ENCODE peak calls at places on chromosomes 6 and 20, in ten cellular contexts. One of them, this sample, is unnamed.

GRCh38 chr6:43396408-43397149 is 27.1 kb upstream of the ZNF318 start:
- DNase-seq in HFF-Myc: no peak
- DNase-seq in CD8-positive, alpha-beta T cell: no peak
- DNase-seq in upper lobe of left lung: peak
- DNase-seq in heart right ventricle: no peak
- DNase-seq in AG04450: no peak
- DNase-seq in transverse colon: no peak
- DNase-seq in RWPE1: peak
- DNase-seq in MM.1S: no peak
- DNase-seq in GM13976: no peak
- DNase-seq in this sample: no peak

GRCh38 chr20:63740501-63741353 is 1.2 kb downstream of the SLC2A4RG start:
- DNase-seq in RWPE1: peak
- DNase-seq in CD8-positive, alpha-beta T cell: no peak
- DNase-seq in GM13976: peak
- DNase-seq in heart right ventricle: peak
- DNase-seq in upper lobe of left lung: peak
- DNase-seq in MM.1S: no peak
- DNase-seq in transverse colon: peak
- DNase-seq in AG04450: peak
- DNase-seq in HFF-Myc: peak
- DNase-seq in this sample: peak

GRCh38 chr20:49866051-49866450 is 49.3 kb downstream of the SPATA2 start:
- DNase-seq in CD8-positive, alpha-beta T cell: no peak
- DNase-seq in RWPE1: no peak
- DNase-seq in heart right ventricle: no peak
- DNase-seq in upper lobe of left lung: no peak
- DNase-seq in HFF-Myc: peak
- DNase-seq in transverse colon: no peak
- DNase-seq in MM.1S: no peak
- DNase-seq in GM13976: no peak
- DNase-seq in AG04450: peak
- DNase-seq in this sample: no peak

GRCh38 chr6:144655376-144655775 is 370.2 kb downstream of the UTRN start:
- DNase-seq in MM.1S: no peak
- DNase-seq in HFF-Myc: no peak
- DNase-seq in RWPE1: no peak
- DNase-seq in transverse colon: no peak
- DNase-seq in heart right ventricle: no peak
- DNase-seq in upper lobe of left lung: no peak
- DNase-seq in GM13976: no peak
- DNase-seq in CD8-positive, alpha-beta T cell: no peak
- DNase-seq in AG04450: no peak
- DNase-seq in this sample: no peak

GRCh38 chr6:106163446-106163965 is 77.4 kb downstream of the PRDM1 start:
- DNase-seq in MM.1S: peak
- DNase-seq in HFF-Myc: peak
- DNase-seq in GM13976: no peak
- DNase-seq in CD8-positive, alpha-beta T cell: no peak
- DNase-seq in upper lobe of left lung: peak
- DNase-seq in heart right ventricle: no peak
- DNase-seq in transverse colon: peak
- DNase-seq in RWPE1: no peak
- DNase-seq in AG04450: peak
- DNase-seq in this sample: no peak

GRCh38 chr20:34062651-34063482 is 49.2 kb downstream of the EIF2S2 start:
- DNase-seq in HFF-Myc: no peak
- DNase-seq in GM13976: no peak
- DNase-seq in transverse colon: no peak
- DNase-seq in AG04450: no peak
- DNase-seq in RWPE1: no peak
- DNase-seq in upper lobe of left lung: no peak
- DNase-seq in heart right ventricle: no peak
- DNase-seq in MM.1S: no peak
- DNase-seq in CD8-positive, alpha-beta T cell: no peak
- DNase-seq in this sample: no peak

GRCh38 chr20:58842276-58842675 is 8.4 kb downstream of the GNAS-AS1 start:
- DNase-seq in RWPE1: no peak
- DNase-seq in heart right ventricle: no peak
- DNase-seq in CD8-positive, alpha-beta T cell: no peak
- DNase-seq in AG04450: no peak
- DNase-seq in MM.1S: no peak
- DNase-seq in HFF-Myc: no peak
- DNase-seq in upper lobe of left lung: no peak
- DNase-seq in transverse colon: no peak
- DNase-seq in GM13976: no peak
- DNase-seq in this sample: no peak

GRCh38 chr6:130602151-130602770 is 224.9 kb upstream of the SMLR1 start:
- DNase-seq in RWPE1: peak
- DNase-seq in GM13976: no peak
- DNase-seq in AG04450: peak
- DNase-seq in transverse colon: no peak
- DNase-seq in MM.1S: no peak
- DNase-seq in CD8-positive, alpha-beta T cell: no peak
- DNase-seq in HFF-Myc: peak
- DNase-seq in heart right ventricle: no peak
- DNase-seq in upper lobe of left lung: no peak
- DNase-seq in this sample: no peak

GRCh38 chr6:133896344-133896721 is 7.4 kb downstream of the TCF21 start:
- DNase-seq in CD8-positive, alpha-beta T cell: no peak
- DNase-seq in MM.1S: no peak
- DNase-seq in GM13976: no peak
- DNase-seq in HFF-Myc: no peak
- DNase-seq in heart right ventricle: no peak
- DNase-seq in RWPE1: no peak
- DNase-seq in AG04450: no peak
- DNase-seq in upper lobe of left lung: no peak
- DNase-seq in transverse colon: no peak
- DNase-seq in this sample: no peak

GRCh38 chr6:53483423-53484353 is 61.2 kb downstream of the GCLC start:
- DNase-seq in GM13976: no peak
- DNase-seq in transverse colon: no peak
- DNase-seq in RWPE1: no peak
- DNase-seq in HFF-Myc: no peak
- DNase-seq in AG04450: no peak
- DNase-seq in upper lobe of left lung: peak
- DNase-seq in MM.1S: peak
- DNase-seq in CD8-positive, alpha-beta T cell: no peak
- DNase-seq in heart right ventricle: peak
- DNase-seq in this sample: no peak

DNA sequence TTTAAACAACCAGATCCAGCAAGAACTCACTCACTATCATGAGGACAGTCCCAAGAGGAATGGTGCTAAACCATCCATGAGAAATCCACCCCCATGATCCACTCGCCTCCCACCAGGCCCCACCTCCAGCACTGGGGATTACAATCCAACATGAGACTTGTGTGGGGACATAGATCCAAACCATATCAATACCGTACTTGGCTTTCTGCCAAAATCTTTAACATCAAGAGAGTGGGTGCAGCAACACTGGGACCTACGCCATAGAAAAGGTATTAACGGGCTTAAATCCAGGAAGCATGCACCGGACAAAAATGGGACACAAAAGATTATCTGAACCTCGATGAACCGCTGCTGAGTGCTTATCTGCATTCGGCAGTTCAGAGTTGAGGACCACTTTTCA is 322.3 kb upstream of the ARID1B start:
- DNase-seq in GM13976: no peak
- DNase-seq in heart right ventricle: no peak
- DNase-seq in RWPE1: no peak
- DNase-seq in upper lobe of left lung: no peak
- DNase-seq in transverse colon: no peak
- DNase-seq in HFF-Myc: no peak
- DNase-seq in MM.1S: no peak
- DNase-seq in CD8-positive, alpha-beta T cell: no peak
- DNase-seq in AG04450: no peak
- DNase-seq in this sample: no peak
- TF ChIP-seq CTCF in GM13976: no peak
- TF ChIP-seq CTCF in heart right ventricle: no peak
- TF ChIP-seq CTCF in RWPE1: no peak
- TF ChIP-seq CTCF in upper lobe of left lung: no peak
- TF ChIP-seq CTCF in transverse colon: no peak
- TF ChIP-seq CTCF in HFF-Myc: no peak
- TF ChIP-seq CTCF in MM.1S: no peak
- TF ChIP-seq CTCF in CD8-positive, alpha-beta T cell: no peak
- TF ChIP-seq CTCF in AG04450: no peak
- TF ChIP-seq CTCF in this sample: no peak

DNA sequence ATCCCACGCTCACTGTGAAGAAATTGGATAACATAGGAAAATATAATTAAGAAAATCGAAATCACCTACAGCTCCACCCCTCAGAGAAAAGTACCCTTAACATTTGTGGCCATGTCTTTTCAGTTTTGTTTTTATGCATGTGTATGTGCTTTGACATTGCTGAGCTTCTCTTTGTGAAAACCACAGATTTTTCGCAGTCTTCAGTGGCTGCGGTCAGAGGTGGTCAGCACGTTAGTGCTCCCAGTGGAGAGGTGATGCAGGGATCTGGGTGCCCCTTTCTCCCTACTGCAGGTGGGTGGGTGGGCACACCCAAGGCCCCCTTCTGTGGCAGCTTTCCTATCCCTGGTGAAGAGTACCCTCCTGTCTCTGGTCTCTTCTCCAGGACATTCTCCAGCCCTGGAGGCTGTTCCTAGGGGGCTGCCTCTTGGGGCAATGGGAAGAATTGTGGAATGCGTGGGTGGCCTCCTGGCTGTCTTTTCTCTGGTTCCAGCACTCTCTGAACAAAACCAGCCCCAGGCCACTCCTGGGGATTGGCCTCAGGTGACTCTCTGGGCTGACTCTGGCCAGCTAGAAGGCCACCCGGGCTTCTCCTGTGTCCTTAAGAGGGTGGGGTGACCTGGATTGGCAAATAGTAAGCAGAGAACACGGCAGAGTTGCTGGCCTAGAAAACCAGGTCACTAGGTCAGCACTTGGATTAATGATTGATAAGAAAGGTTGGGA is 49.8 kb upstream of the FANCE start:
- DNase-seq in upper lobe of left lung: peak
- DNase-seq in RWPE1: no peak
- DNase-seq in CD8-positive, alpha-beta T cell: no peak
- DNase-seq in AG04450: no peak
- DNase-seq in GM13976: peak
- DNase-seq in heart right ventricle: no peak
- DNase-seq in HFF-Myc: no peak
- DNase-seq in transverse colon: no peak
- DNase-seq in MM.1S: peak
- DNase-seq in this sample: no peak
- TF ChIP-seq CTCF in upper lobe of left lung: no peak
- TF ChIP-seq CTCF in RWPE1: no peak
- TF ChIP-seq CTCF in CD8-positive, alpha-beta T cell: no peak
- TF ChIP-seq CTCF in AG04450: no peak
- TF ChIP-seq CTCF in GM13976: no peak
- TF ChIP-seq CTCF in heart right ventricle: no peak
- TF ChIP-seq CTCF in HFF-Myc: no peak
- TF ChIP-seq CTCF in transverse colon: no peak
- TF ChIP-seq CTCF in MM.1S: peak
- TF ChIP-seq CTCF in this sample: no peak

GRCh38 chr6:36129889-36130671 is at the start of gene MAPK13:
- DNase-seq in upper lobe of left lung: peak
- DNase-seq in transverse colon: peak
- DNase-seq in MM.1S: peak
- DNase-seq in GM13976: no peak
- DNase-seq in HFF-Myc: no peak
- DNase-seq in AG04450: no peak
- DNase-seq in CD8-positive, alpha-beta T cell: no peak
- DNase-seq in RWPE1: peak
- DNase-seq in heart right ventricle: no peak
- DNase-seq in this sample: no peak

GRCh38 chr6:36131517-36132220 is 1.4 kb downstream of the MAPK13 start:
- DNase-seq in heart right ventricle: no peak
- DNase-seq in GM13976: peak
- DNase-seq in MM.1S: peak
- DNase-seq in RWPE1: peak
- DNase-seq in upper lobe of left lung: peak
- DNase-seq in HFF-Myc: peak
- DNase-seq in CD8-positive, alpha-beta T cell: no peak
- DNase-seq in AG04450: peak
- DNase-seq in transverse colon: peak
- DNase-seq in this sample: no peak

GRCh38 chr6:36132221-36132895 is 2.0 kb downstream of the MAPK13 start:
- DNase-seq in AG04450: no peak
- DNase-seq in CD8-positive, alpha-beta T cell: no peak
- DNase-seq in transverse colon: no peak
- DNase-seq in HFF-Myc: no peak
- DNase-seq in RWPE1: no peak
- DNase-seq in MM.1S: no peak
- DNase-seq in upper lobe of left lung: no peak
- DNase-seq in heart right ventricle: no peak
- DNase-seq in GM13976: no peak
- DNase-seq in this sample: no peak

GRCh38 chr6:36128793-36129192 is 1.5 kb upstream of the MAPK13 start:
- DNase-seq in upper lobe of left lung: no peak
- DNase-seq in CD8-positive, alpha-beta T cell: no peak
- DNase-seq in MM.1S: no peak
- DNase-seq in GM13976: no peak
- DNase-seq in HFF-Myc: no peak
- DNase-seq in RWPE1: no peak
- DNase-seq in heart right ventricle: no peak
- DNase-seq in AG04450: no peak
- DNase-seq in transverse colon: no peak
- DNase-seq in this sample: no peak

DNA sequence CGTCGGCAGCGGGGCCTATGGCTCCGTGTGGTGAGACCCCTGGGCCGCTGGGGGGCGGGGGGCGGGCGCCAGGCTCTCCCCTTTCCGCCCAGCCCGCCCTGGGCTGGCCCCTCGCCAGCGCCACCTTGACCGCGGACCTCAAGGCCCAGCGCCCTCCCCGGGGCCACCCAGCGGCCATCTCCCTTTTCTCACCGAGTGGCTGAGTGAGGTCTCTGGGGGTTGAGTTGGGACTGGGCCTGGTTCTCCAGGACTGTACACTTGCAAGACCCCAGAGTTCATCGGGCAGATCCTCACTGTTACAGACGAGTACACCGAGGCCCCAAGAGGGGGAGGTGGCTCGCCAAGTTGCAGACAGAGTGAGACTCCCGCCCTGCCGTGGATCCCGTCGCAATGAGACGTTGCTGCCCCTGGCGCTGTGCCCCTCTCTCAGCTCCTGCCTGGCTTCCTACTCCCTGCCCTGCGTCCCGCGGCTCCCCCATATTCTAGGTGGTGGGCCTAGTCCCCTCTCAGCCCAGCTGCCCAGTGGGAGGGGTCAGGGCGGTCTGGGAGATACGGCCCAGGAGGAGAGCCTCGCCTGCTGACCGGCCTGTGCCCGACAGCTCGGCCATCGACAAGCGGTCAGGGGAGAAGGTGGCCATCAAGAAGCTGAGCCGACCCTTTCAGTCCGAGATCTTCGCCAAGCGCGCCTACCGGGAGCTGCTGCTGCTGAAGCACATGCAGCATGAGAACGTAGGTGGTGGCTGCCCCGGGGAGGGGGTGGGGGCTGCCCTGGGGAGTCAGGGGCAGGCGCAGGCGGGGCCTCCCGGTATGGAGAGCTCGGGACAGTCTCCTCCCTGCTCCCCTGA is 581 bp downstream of the MAPK13 start:
- DNase-seq in upper lobe of left lung: peak
- DNase-seq in MM.1S: peak
- DNase-seq in AG04450: no peak
- DNase-seq in GM13976: peak
- DNase-seq in RWPE1: peak
- DNase-seq in heart right ventricle: no peak
- DNase-seq in transverse colon: peak
- DNase-seq in HFF-Myc: no peak
- DNase-seq in CD8-positive, alpha-beta T cell: no peak
- DNase-seq in this sample: no peak
- TF ChIP-seq CTCF in upper lobe of left lung: no peak
- TF ChIP-seq CTCF in MM.1S: peak
- TF ChIP-seq CTCF in AG04450: no peak
- TF ChIP-seq CTCF in GM13976: peak
- TF ChIP-seq CTCF in RWPE1: no peak
- TF ChIP-seq CTCF in heart right ventricle: peak
- TF ChIP-seq CTCF in transverse colon: peak
- TF ChIP-seq CTCF in HFF-Myc: no peak
- TF ChIP-seq CTCF in CD8-positive, alpha-beta T cell: no peak
- TF ChIP-seq CTCF in this sample: peak

GRCh38 chr6:166456360-166457156 is 73.8 kb upstream of the MPC1 start:
- DNase-seq in transverse colon: peak
- DNase-seq in HFF-Myc: peak
- DNase-seq in CD8-positive, alpha-beta T cell: no peak
- DNase-seq in MM.1S: peak
- DNase-seq in AG04450: no peak
- DNase-seq in upper lobe of left lung: peak
- DNase-seq in GM13976: no peak
- DNase-seq in heart right ventricle: no peak
- DNase-seq in RWPE1: no peak
- DNase-seq in this sample: no peak
- TF ChIP-seq CTCF in transverse colon: no peak
- TF ChIP-seq CTCF in HFF-Myc: peak
- TF ChIP-seq CTCF in CD8-positive, alpha-beta T cell: no peak
- TF ChIP-seq CTCF in MM.1S: peak
- TF ChIP-seq CTCF in AG04450: peak
- TF ChIP-seq CTCF in upper lobe of left lung: no peak
- TF ChIP-seq CTCF in GM13976: peak
- TF ChIP-seq CTCF in heart right ventricle: no peak
- TF ChIP-seq CTCF in RWPE1: no peak
- TF ChIP-seq CTCF in this sample: peak